ENCODE peak calls at places on chromosome 15, in five cellular contexts. U is HCT116, R is hepatocyte, F is PC-3, L is SK-N-SH. W is an unnamed sample.

GRCh38 chr15:99155961-99156443 is 51.1 kb downstream of the SYNM start:
- DNase-seq in F (peak; percentile 62), R (peak; percentile 44), U (no peak), L (no peak), W (no peak)

GRCh38 chr15:60957111-60957510 is 272.0 kb downstream of the RORA start:
- DNase-seq in F (no peak), U (no peak), R (no peak), L (no peak), W (no peak)

GRCh38 chr15:29401644-29402043 is 132.0 kb upstream of the NSMCE3 start:
- DNase-seq in U (no peak), F (no peak), L (no peak), R (no peak), W (no peak)

GRCh38 chr15:33283603-33284002 is 27.2 kb upstream of the RYR3 start:
- DNase-seq in R (no peak), L (no peak), F (no peak), U (no peak), W (no peak)

GRCh38 chr15:30033763-30034162 is 49.0 kb upstream of the GOLGA8J start:
- DNase-seq in U (no peak), R (no peak), L (no peak), F (no peak), W (no peak)

GRCh38 chr15:66774001-66774814 is 72.2 kb downstream of the SMAD6 start:
- DNase-seq in R (peak; percentile 89), U (peak; percentile 72), L (peak; percentile 95), F (peak; percentile 88), W (peak; percentile 92)

GRCh38 chr15:51227967-51228783 is 110.2 kb downstream of the CYP19A1 start:
- DNase-seq in F (peak; percentile 52), R (peak; percentile 23), L (no peak), U (peak; percentile 54), W (peak; percentile 42)

GRCh38 chr15:32730677-32731654 is 13.2 kb downstream of the GREM1 start:
- DNase-seq in R (peak; percentile 75), F (peak; percentile 57), U (peak; percentile 55), L (no peak), W (peak; percentile 83)

GRCh38 chr15:98773616-98774015 is 125.3 kb downstream of the IGF1R start:
- DNase-seq in U (no peak), R (no peak), L (no peak), F (no peak), W (no peak)

GRCh38 chr15:38176696-38177095 is 75.9 kb upstream of the SPRED1 start:
- DNase-seq in R (no peak), U (no peak), F (no peak), L (no peak), W (no peak)
- TF ChIP-seq EZH2phosphoT487 in R (no peak), U (no peak), F (no peak), L (no peak), W (no peak)

GRCh38 chr15:79192462-79193036 is 90.0 kb upstream of the ANKRD34C start:
- DNase-seq in F (no peak), R (no peak), U (no peak), L (no peak), W (no peak)
- H3K27ac ChIP-seq in F (no peak overlapping the region), R (peak overlapping the region; percentile 16), U (no peak overlapping the region), L (no peak overlapping the region), W (no peak overlapping the region)

DNA sequence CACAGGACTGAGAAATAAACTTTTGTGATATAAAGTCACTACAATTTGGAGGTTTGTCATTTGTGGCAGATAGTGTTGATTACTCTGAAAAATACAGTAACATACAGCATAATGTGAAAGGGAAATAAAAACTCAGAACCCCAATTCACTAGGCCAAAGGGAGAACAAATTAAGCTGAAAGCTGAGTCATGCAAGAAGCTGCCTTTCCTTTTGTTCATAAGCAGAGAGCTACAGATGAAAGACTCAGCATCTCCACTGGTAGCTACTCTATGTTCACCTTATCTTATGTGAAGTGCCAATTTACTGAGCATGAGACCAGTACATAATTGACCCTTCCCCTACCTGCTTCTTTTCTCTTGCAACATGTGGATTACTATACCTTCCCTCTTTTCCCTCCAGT is 19.3 kb upstream of the SLTM start:
- DNase-seq in U (no peak), L (no peak), F (peak; percentile 58), R (no peak), W (no peak)
- TF ChIP-seq EZH2phosphoT487 in U (no peak), L (no peak), F (no peak), R (no peak), W (no peak)

GRCh38 chr15:45587861-45588170 is 637 bp downstream of the BLOC1S6 start:
- DNase-seq in U (no peak), L (no peak), F (no peak), R (no peak), W (no peak)

GRCh38 chr15:45588199-45588910 is 1.2 kb downstream of the BLOC1S6 start:
- DNase-seq in L (no peak), R (peak; percentile 15), F (no peak), U (no peak), W (no peak)

GRCh38 chr15:45585069-45585468 is 2.1 kb upstream of the BLOC1S6 start:
- DNase-seq in F (no peak), L (no peak), U (no peak), R (no peak), W (no peak)

GRCh38 chr15:45586990-45587860 is at the start of gene BLOC1S6:
- DNase-seq in R (peak; percentile 95), F (peak; percentile 81), U (peak; percentile 86), L (peak; percentile 90), W (peak; percentile 97)

GRCh38 chr15:45589296-45589695 is 2.1 kb downstream of the BLOC1S6 start:
- DNase-seq in F (no peak), L (no peak), U (no peak), R (no peak), W (no peak)
- H3K27ac ChIP-seq in F (no peak overlapping the region), L (no peak overlapping the region), U (no peak overlapping the region), R (peak overlapping the region; percentile 98), W (no peak overlapping the region)

GRCh38 chr15:48802867-48803266 is 8.0 kb downstream of the CEP152 start:
- DNase-seq in R (peak; percentile 21), L (no peak), U (no peak), F (peak; percentile 67), W (no peak)
- TF ChIP-seq EZH2phosphoT487 in R (no peak), L (no peak), U (no peak), F (no peak), W (no peak)

GRCh38 chr15:68427961-68428360 is 4.0 kb downstream of the ITGA11 start:
- DNase-seq in F (no peak), U (no peak), L (no peak), R (no peak), W (no peak)

GRCh38 chr15:68429691-68430470 is 2.1 kb downstream of the ITGA11 start:
- DNase-seq in R (no peak), L (no peak), F (no peak), U (no peak), W (no peak)

GRCh38 chr15:68427366-68427765 is 4.6 kb downstream of the ITGA11 start:
- DNase-seq in R (no peak), L (no peak), F (no peak), U (no peak), W (no peak)

GRCh38 chr15:68430471-68431036 is 1.4 kb downstream of the ITGA11 start:
- DNase-seq in R (no peak), U (no peak), F (no peak), L (no peak), W (no peak)

GRCh38 chr15:68428431-68428940 is 3.5 kb downstream of the ITGA11 start:
- DNase-seq in U (no peak), F (no peak), L (no peak), R (no peak), W (no peak)
- H3K27ac ChIP-seq in U (no peak overlapping the region), F (no peak overlapping the region), L (no peak overlapping the region), R (no peak overlapping the region), W (no peak overlapping the region)